ENCODE peak calls at places on chromosomes 6 and 20, in five cellular contexts. One of them, this sample, is unnamed.

GRCh38 chr20:36826556-36827244 is 49.2 kb upstream of the TLDC2 start:
- DNase-seq in fibroblast of pulmonary artery: no peak
- DNase-seq in SJSA1: no peak
- DNase-seq in tibial artery: no peak
- DNase-seq in COR-L47: no peak
- DNase-seq in this sample: no peak

GRCh38 chr6:26520088-26520839 is 17.9 kb upstream of the HMGN4 start:
- DNase-seq in fibroblast of pulmonary artery: no peak
- DNase-seq in SJSA1: no peak
- DNase-seq in COR-L47: peak; percentile 25
- DNase-seq in tibial artery: no peak
- DNase-seq in this sample: no peak

GRCh38 chr6:138086573-138087196 is 20.5 kb downstream of the PERP start:
- DNase-seq in SJSA1: no peak
- DNase-seq in fibroblast of pulmonary artery: no peak
- DNase-seq in COR-L47: peak; percentile 49
- DNase-seq in tibial artery: no peak
- DNase-seq in this sample: no peak

GRCh38 chr6:147194652-147195403 is 9.4 kb upstream of the STXBP5 start:
- DNase-seq in COR-L47: no peak
- DNase-seq in tibial artery: no peak
- DNase-seq in fibroblast of pulmonary artery: no peak
- DNase-seq in SJSA1: no peak
- DNase-seq in this sample: no peak

GRCh38 chr6:37983720-37984501 is 164.4 kb downstream of the ZFAND3 start:
- DNase-seq in COR-L47: no peak
- DNase-seq in fibroblast of pulmonary artery: no peak
- DNase-seq in SJSA1: no peak
- DNase-seq in tibial artery: no peak
- DNase-seq in this sample: no peak

GRCh38 chr6:84762220-84762940 is 2.0 kb downstream of the TBX18 start:
- DNase-seq in tibial artery: peak; percentile 48
- DNase-seq in COR-L47: peak; percentile 16
- DNase-seq in fibroblast of pulmonary artery: peak; percentile 74
- DNase-seq in SJSA1: peak; percentile 63
- DNase-seq in this sample: no peak

GRCh38 chr6:116451916-116452315 is 9.3 kb upstream of the CALHM6 start:
- DNase-seq in SJSA1: no peak
- DNase-seq in fibroblast of pulmonary artery: no peak
- DNase-seq in tibial artery: no peak
- DNase-seq in COR-L47: no peak
- DNase-seq in this sample: no peak

GRCh38 chr20:18740726-18741125 is 72.9 kb upstream of the SCP2D1 start:
- DNase-seq in SJSA1: no peak
- DNase-seq in COR-L47: no peak
- DNase-seq in fibroblast of pulmonary artery: no peak
- DNase-seq in tibial artery: no peak
- DNase-seq in this sample: no peak

GRCh38 chr6:52551483-52552277 is 25.2 kb downstream of the TRAM2 start:
- DNase-seq in SJSA1: peak; percentile 88
- DNase-seq in fibroblast of pulmonary artery: peak; percentile 84
- DNase-seq in tibial artery: peak; percentile 56
- DNase-seq in COR-L47: peak; percentile 87
- DNase-seq in this sample: no peak

GRCh38 chr6:30124391-30124790 is 11.5 kb upstream of the TRIM31 start:
- DNase-seq in tibial artery: no peak
- DNase-seq in SJSA1: no peak
- DNase-seq in fibroblast of pulmonary artery: no peak
- DNase-seq in COR-L47: no peak
- DNase-seq in this sample: no peak

GRCh38 chr20:45323731-45324130 is 15.6 kb upstream of the MATN4 start:
- DNase-seq in tibial artery: no peak
- DNase-seq in fibroblast of pulmonary artery: no peak
- DNase-seq in SJSA1: no peak
- DNase-seq in COR-L47: no peak
- DNase-seq in this sample: no peak

GRCh38 chr20:22369100-22369499 is 215.3 kb downstream of the FOXA2 start:
- DNase-seq in tibial artery: no peak
- DNase-seq in SJSA1: no peak
- DNase-seq in fibroblast of pulmonary artery: no peak
- DNase-seq in COR-L47: no peak
- DNase-seq in this sample: no peak

GRCh38 chr6:76166874-76167273 is 94.4 kb upstream of the IMPG1 start:
- DNase-seq in fibroblast of pulmonary artery: no peak
- DNase-seq in tibial artery: no peak
- DNase-seq in COR-L47: no peak
- DNase-seq in SJSA1: no peak
- DNase-seq in this sample: no peak

GRCh38 chr20:64029293-64030117 is 6.5 kb upstream of the C20orf204 start:
- DNase-seq in tibial artery: no peak
- DNase-seq in fibroblast of pulmonary artery: no peak
- DNase-seq in COR-L47: no peak
- DNase-seq in SJSA1: no peak
- DNase-seq in this sample: no peak

GRCh38 chr6:21137708-21138358 is 455.7 kb upstream of the SOX4 start:
- DNase-seq in tibial artery: no peak
- DNase-seq in COR-L47: no peak
- DNase-seq in SJSA1: no peak
- DNase-seq in fibroblast of pulmonary artery: peak; percentile 17
- DNase-seq in this sample: no peak

GRCh38 chr6:13729891-13730290 is 18.3 kb upstream of the RANBP9 start:
- DNase-seq in COR-L47: no peak
- DNase-seq in fibroblast of pulmonary artery: peak; percentile 51
- DNase-seq in tibial artery: no peak
- DNase-seq in SJSA1: no peak
- DNase-seq in this sample: peak; percentile 31

GRCh38 chr6:37204014-37204751 is 34.2 kb downstream of the PIM1 start:
- DNase-seq in SJSA1: no peak
- DNase-seq in COR-L47: no peak
- DNase-seq in fibroblast of pulmonary artery: peak; percentile 60
- DNase-seq in tibial artery: no peak
- DNase-seq in this sample: no peak

GRCh38 chr6:157063176-157063934 is 260.0 kb downstream of the TMEM242 start:
- DNase-seq in fibroblast of pulmonary artery: no peak
- DNase-seq in SJSA1: no peak
- DNase-seq in COR-L47: no peak
- DNase-seq in tibial artery: no peak
- DNase-seq in this sample: no peak

GRCh38 chr6:100267721-100268123 is 197.0 kb downstream of the SIM1 start:
- DNase-seq in tibial artery: no peak
- DNase-seq in SJSA1: no peak
- DNase-seq in fibroblast of pulmonary artery: peak; percentile 20
- DNase-seq in COR-L47: no peak
- DNase-seq in this sample: no peak

GRCh38 chr6:163926642-163927041 is 512.1 kb downstream of the QKI start:
- DNase-seq in COR-L47: no peak
- DNase-seq in fibroblast of pulmonary artery: no peak
- DNase-seq in tibial artery: peak; percentile 53
- DNase-seq in SJSA1: no peak
- DNase-seq in this sample: no peak

GRCh38 chr20:45592574-45593189 is 13.6 kb upstream of the WFDC8 start:
- DNase-seq in fibroblast of pulmonary artery: peak; percentile 47
- DNase-seq in SJSA1: no peak
- DNase-seq in COR-L47: peak; percentile 39
- DNase-seq in tibial artery: no peak
- DNase-seq in this sample: peak; percentile 48

GRCh38 chr6:149015877-149016525 is 269.2 kb downstream of the UST start:
- DNase-seq in COR-L47: no peak
- DNase-seq in tibial artery: no peak
- DNase-seq in fibroblast of pulmonary artery: no peak
- DNase-seq in SJSA1: no peak
- DNase-seq in this sample: no peak

GRCh38 chr20:440148-440547 is 22.2 kb downstream of the TBC1D20 start:
- DNase-seq in COR-L47: no peak
- DNase-seq in fibroblast of pulmonary artery: no peak
- DNase-seq in SJSA1: no peak
- DNase-seq in tibial artery: no peak
- DNase-seq in this sample: no peak

GRCh38 chr6:75480425-75480824 is 13.2 kb downstream of the FILIP1 start:
- DNase-seq in COR-L47: no peak
- DNase-seq in SJSA1: no peak
- DNase-seq in tibial artery: no peak
- DNase-seq in fibroblast of pulmonary artery: no peak
- DNase-seq in this sample: no peak

GRCh38 chr20:48958743-48959142 is 37.2 kb downstream of the ARFGEF2 start:
- DNase-seq in COR-L47: no peak
- DNase-seq in SJSA1: no peak
- DNase-seq in fibroblast of pulmonary artery: no peak
- DNase-seq in tibial artery: no peak
- DNase-seq in this sample: no peak

This sample was measured in activated CD8-positive, alpha-beta T cell treated with anti-CD3 and anti-CD28 coated beads for 36 hours.